ENCODE peak calls at places on chromosomes 3 and 15, in ten cellular contexts. M, N, T, D, C, I, J, E, F and G are unnamed samples.

GRCh38 chr3:133119146-133119545 is 81.0 kb downstream of the TMEM108 start:
- DNase-seq in N (no peak), T (no peak), M (no peak), D (no peak), E (no peak), J (no peak), F (no peak), C (no peak), I (no peak), G (no peak)

GRCh38 chr15:42836251-42836650 is 84.3 kb downstream of the TTBK2 start:
- DNase-seq in C (no peak), J (no peak), F (no peak), T (no peak), E (no peak), M (no peak), I (no peak), D (no peak), N (peak; percentile 7), G (no peak)

GRCh38 chr3:45180051-45180450 is 33.9 kb upstream of the CDCP1 start:
- DNase-seq in I (peak; percentile 55), F (no peak), D (peak; percentile 75), E (no peak), N (no peak), C (no peak), M (no peak), T (no peak), J (no peak), G (no peak)

GRCh38 chr3:50156991-50157493 is 1.9 kb downstream of the SEMA3F start:
- DNase-seq in E (peak; percentile 45), T (no peak), I (no peak), F (no peak), N (peak; percentile 47), J (no peak), D (peak; percentile 32), M (peak; percentile 17), C (no peak), G (no peak)

GRCh38 chr15:66848666-66849392 is 146.8 kb downstream of the SMAD6 start:
- DNase-seq in D (no peak), M (no peak), J (no peak), T (no peak), F (no peak), I (no peak), E (no peak), C (no peak), N (no peak), G (no peak)

GRCh38 chr3:135051409-135051946 is 256.4 kb downstream of the EPHB1 start:
- DNase-seq in N (no peak), T (no peak), F (no peak), M (no peak), C (no peak), E (no peak), D (no peak), I (no peak), J (no peak), G (no peak)

GRCh38 chr3:146374146-146374545 is 95.2 kb downstream of the PLSCR2 start:
- DNase-seq in T (no peak), D (peak; percentile 10), M (no peak), C (no peak), N (peak; percentile 73), F (no peak), E (no peak), I (no peak), J (no peak), G (no peak)

GRCh38 chr3:45980229-45980813 is 15.3 kb downstream of the FYCO1 start:
- DNase-seq in N (no peak), E (no peak), I (no peak), C (no peak), J (no peak), D (no peak), M (no peak), F (no peak), T (no peak), G (no peak)

GRCh38 chr15:48447657-48448056 is 116.4 kb downstream of the DUT start:
- DNase-seq in T (no peak), I (no peak), J (no peak), F (no peak), C (no peak), N (peak; percentile 27), D (peak; percentile 88), E (no peak), M (no peak), G (no peak)

GRCh38 chr3:54443572-54444161 is 321.3 kb downstream of the CACNA2D3 start:
- DNase-seq in D (peak; percentile 10), M (no peak), E (no peak), J (no peak), N (no peak), C (no peak), F (no peak), I (no peak), T (no peak), G (no peak)

GRCh38 chr3:36944012-36944640 is 728 bp downstream of the TRANK1 start:
- DNase-seq in I (peak; percentile 53), E (peak; percentile 19), F (no peak), T (peak; percentile 35), C (peak; percentile 49), N (peak; percentile 68), M (peak; percentile 44), D (peak; percentile 69), J (peak; percentile 81), G (peak; percentile 30)

GRCh38 chr3:88785841-88786240 is 321.6 kb upstream of the EPHA3 start:
- DNase-seq in C (no peak), J (no peak), M (no peak), N (no peak), E (no peak), D (no peak), T (no peak), F (no peak), I (no peak), G (no peak)

GRCh38 chr15:98599911-98600685 is 48.2 kb upstream of the IGF1R start:
- DNase-seq in N (peak; percentile 77), M (no peak), T (peak; percentile 9), C (peak; percentile 13), E (no peak), F (peak; percentile 24), I (peak; percentile 50), D (peak; percentile 70), J (no peak), G (no peak)

GRCh38 chr15:40930430-40931299 is 1.5 kb downstream of the DLL4 start:
- DNase-seq in C (no peak), J (peak; percentile 80), I (no peak), T (peak; percentile 49), M (no peak), E (peak; percentile 7), N (peak; percentile 54), D (peak; percentile 31), F (no peak), G (peak; percentile 81)

GRCh38 chr15:88467935-88468528 is 524 bp downstream of the MRPS11 start:
- DNase-seq in I (no peak), J (no peak), C (no peak), D (no peak), M (no peak), N (peak; percentile 21), T (no peak), F (no peak), E (no peak), G (no peak)